ENCODE peak calls at places on chromosomes 2 and 18, in four cellular contexts. S, V, H and K are unnamed samples.

GRCh38 chr18:3703732-3704176 is 253.8 kb downstream of the TGIF1 start:
- DNase-seq in H (peak; percentile 41), S (peak; percentile 79), V (no peak), K (no peak)

GRCh38 chr2:44822174-44822573 is 119.3 kb upstream of the SIX3 start:
- DNase-seq in S (no peak), H (no peak), V (no peak), K (no peak)

GRCh38 chr18:6210349-6211173 is 204.2 kb downstream of the L3MBTL4 start:
- DNase-seq in S (no peak), H (peak; percentile 92), V (no peak), K (no peak)

GRCh38 chr2:238202326-238203103 is 980 bp downstream of the ILKAP start:
- DNase-seq in H (no peak), S (no peak), V (no peak), K (no peak)

GRCh38 chr2:207434288-207434687 is 95.5 kb upstream of the CREB1 start:
- DNase-seq in S (no peak), H (no peak), V (no peak), K (no peak)

GRCh38 chr18:7607535-7608173 is 40.5 kb downstream of the PTPRM start:
- DNase-seq in V (no peak), H (no peak), S (no peak), K (no peak)

GRCh38 chr2:54767921-54768320 is 44.5 kb downstream of the EML6 start:
- DNase-seq in H (no peak), V (no peak), S (no peak), K (no peak)

GRCh38 chr2:240611601-240612210 is 13.6 kb upstream of the GPR35 start:
- DNase-seq in S (no peak), H (no peak), V (no peak), K (no peak)

GRCh38 chr2:134170269-134170668 is 83.6 kb upstream of the MGAT5 start:
- DNase-seq in H (no peak), V (no peak), S (no peak), K (no peak)

GRCh38 chr18:9025104-9025838 is 77.2 kb upstream of the NDUFV2 start:
- DNase-seq in S (no peak), H (peak; percentile 28), V (no peak), K (no peak)

GRCh38 chr2:219521066-219521880 is 7.0 kb downstream of the ASIC4 start:
- DNase-seq in S (peak; percentile 77), H (peak; percentile 33), V (no peak), K (peak; percentile 86)

GRCh38 chr18:35588995-35589394 is 7.5 kb downstream of the GALNT1 start:
- DNase-seq in H (peak; percentile 35), V (no peak), S (no peak), K (peak; percentile 59)

GRCh38 chr2:189952536-189953109 is 109.9 kb downstream of the MSTN start:
- DNase-seq in H (no peak), S (no peak), V (peak; percentile 65), K (no peak)

GRCh38 chr2:174664084-174664759 is 66.6 kb upstream of the WIPF1 start:
- DNase-seq in V (no peak), S (no peak), H (no peak), K (no peak)

GRCh38 chr2:241743620-241744019 is 9.2 kb downstream of the D2HGDH start:
- DNase-seq in S (no peak), H (no peak), V (no peak), K (no peak)

GRCh38 chr2:184154438-184154837 is 443.9 kb upstream of the ZNF804A start:
- DNase-seq in V (no peak), S (no peak), H (no peak), K (no peak)

GRCh38 chr2:16617282-16618266 is 48.1 kb downstream of the CYRIA start:
- DNase-seq in H (no peak), S (peak; percentile 45), V (no peak), K (no peak)

GRCh38 chr2:6683481-6683880 is 182.2 kb downstream of the CMPK2 start:
- DNase-seq in H (no peak), S (no peak), V (no peak), K (no peak)

GRCh38 chr18:36760598-36760997 is 68.2 kb downstream of the TPGS2 start:
- DNase-seq in S (no peak), V (no peak), H (no peak), K (no peak)

GRCh38 chr2:10810175-10811161 is 2.1 kb downstream of the PDIA6 start:
- DNase-seq in V (peak; percentile 36), H (no peak), S (no peak), K (no peak)

GRCh38 chr2:54629914-54630609 is 93.4 kb upstream of the EML6 start:
- DNase-seq in V (peak; percentile 40), H (peak; percentile 81), S (no peak), K (no peak)

GRCh38 chr18:13216732-13217465 is 1.7 kb upstream of the LDLRAD4 start:
- DNase-seq in H (no peak), V (no peak), S (peak; percentile 25), K (no peak)

GRCh38 chr18:28494151-28494550 is 317.2 kb upstream of the CDH2 start:
- DNase-seq in V (no peak), H (no peak), S (no peak), K (no peak)

GRCh38 chr2:112577756-112578155 is 6.7 kb upstream of the CHCHD5 start:
- DNase-seq in V (no peak), H (no peak), S (no peak), K (no peak)

GRCh38 chr2:41495050-41495449 is 552.8 kb upstream of the PKDCC start:
- DNase-seq in H (no peak), V (no peak), S (no peak), K (no peak)

GRCh38 chr2:239607795-239608171 is 207.0 kb upstream of the HDAC4 start:
- DNase-seq in H (no peak), S (no peak), V (no peak), K (no peak)

GRCh38 chr2:239606955-239607794 is 206.4 kb upstream of the HDAC4 start:
- DNase-seq in V (no peak), S (no peak), H (no peak), K (no peak)

GRCh38 chr2:239609162-239609561 is 208.3 kb upstream of the HDAC4 start:
- DNase-seq in H (no peak), S (no peak), V (no peak), K (no peak)

GRCh38 chr2:239609583-239610310 is 208.9 kb upstream of the HDAC4 start:
- DNase-seq in S (no peak), H (no peak), V (no peak), K (no peak)

DNA sequence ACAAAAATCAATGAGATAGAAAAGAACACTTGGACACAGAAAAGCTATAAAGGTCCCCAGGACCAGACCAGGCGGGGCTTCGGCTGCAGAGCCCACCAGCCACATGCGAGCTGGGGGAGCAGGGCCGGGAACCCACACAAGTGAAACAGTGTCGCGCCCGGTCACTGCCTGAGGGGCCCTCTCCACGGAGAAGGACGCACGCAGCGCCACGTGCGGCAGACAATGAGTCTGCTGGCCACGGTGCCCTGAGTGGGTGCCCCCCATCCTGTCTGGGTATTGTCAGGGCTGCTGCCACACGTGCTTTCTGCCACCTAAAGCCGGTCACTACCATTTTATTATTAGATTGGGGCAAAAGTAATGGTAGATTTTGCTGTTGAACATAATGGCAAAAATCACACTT is 207.9 kb upstream of the HDAC4 start:
- DNase-seq in S (no peak), V (no peak), H (no peak), K (no peak)
- TF ChIP-seq RAD21 in S (no peak), V (no peak), H (no peak), K (no peak)

DNA sequence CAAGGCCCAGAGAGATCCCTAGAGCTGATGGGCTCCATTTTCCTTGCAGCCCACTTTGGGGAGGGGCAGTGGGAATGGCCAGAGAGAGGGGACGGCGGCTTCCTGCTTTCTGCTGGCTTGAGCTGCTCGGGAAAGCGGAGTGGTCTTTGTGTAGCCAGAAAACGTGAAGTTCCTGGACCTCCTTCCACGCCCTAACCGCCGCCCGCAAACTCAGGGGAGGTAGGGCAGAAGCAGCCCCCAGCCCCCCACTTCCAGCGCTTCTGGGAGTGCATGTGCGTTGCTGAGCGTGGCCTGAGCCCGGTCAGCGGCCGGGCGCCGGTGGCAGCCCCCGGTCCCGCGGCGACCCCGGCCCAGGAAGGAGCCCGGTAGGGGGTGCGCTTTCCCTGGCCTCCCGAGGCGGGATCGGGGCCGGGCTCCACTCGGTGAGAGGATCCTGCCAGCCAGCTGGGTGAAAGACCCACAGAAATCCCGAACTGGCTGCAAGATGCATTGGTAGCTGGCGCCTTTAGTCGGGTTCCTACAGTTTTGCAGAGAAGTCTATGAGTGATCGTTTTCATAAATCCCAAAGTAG is 25.3 kb upstream of the BOD1L2 start:
- DNase-seq in S (no peak), H (no peak), V (no peak), K (no peak)
- TF ChIP-seq USF2 in S (no peak), H (no peak), V (no peak), K (no peak)

DNA sequence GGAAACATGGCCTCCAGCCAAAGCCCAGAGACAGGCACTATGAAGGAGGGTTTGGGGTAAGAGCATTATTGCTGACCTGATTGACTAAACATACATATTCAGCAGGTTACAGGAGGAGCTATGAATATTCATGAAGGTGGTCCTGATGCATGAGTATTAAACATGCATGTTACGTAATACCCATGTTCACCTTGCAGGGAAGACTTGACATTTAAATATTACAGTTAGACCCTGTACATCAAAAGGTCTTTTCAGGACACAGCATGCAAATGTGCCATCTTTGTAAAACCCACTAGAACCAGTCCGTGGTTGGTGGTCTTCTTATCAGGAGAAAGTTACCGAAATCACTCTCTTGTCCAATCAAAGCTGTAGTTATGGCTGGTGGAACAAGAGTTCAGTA is 59.9 kb downstream of the XRCC5 start:
- DNase-seq in V (no peak), S (no peak), H (no peak), K (no peak)
- TF ChIP-seq SRF in V (no peak), S (no peak), H (no peak), K (no peak)

GRCh38 chr2:234286118-234286598 is 210.7 kb downstream of the ARL4C start:
- DNase-seq in V (no peak), H (no peak), S (no peak), K (no peak)
- TF ChIP-seq RAD21 in V (no peak), H (no peak), S (no peak), K (no peak)

GRCh38 chr2:29207352-29207751 is 92.1 kb downstream of the CLIP4 start:
- DNase-seq in H (no peak), S (no peak), V (no peak), K (no peak)
- TF ChIP-seq USF2 in H (no peak), S (no peak), V (no peak), K (no peak)

GRCh38 chr2:7736646-7737305 is 819.6 kb downstream of the RNF144A start:
- DNase-seq in S (no peak), H (no peak), V (no peak), K (no peak)
- TF ChIP-seq SRF in S (no peak), H (no peak), V (no peak), K (no peak)

DNA sequence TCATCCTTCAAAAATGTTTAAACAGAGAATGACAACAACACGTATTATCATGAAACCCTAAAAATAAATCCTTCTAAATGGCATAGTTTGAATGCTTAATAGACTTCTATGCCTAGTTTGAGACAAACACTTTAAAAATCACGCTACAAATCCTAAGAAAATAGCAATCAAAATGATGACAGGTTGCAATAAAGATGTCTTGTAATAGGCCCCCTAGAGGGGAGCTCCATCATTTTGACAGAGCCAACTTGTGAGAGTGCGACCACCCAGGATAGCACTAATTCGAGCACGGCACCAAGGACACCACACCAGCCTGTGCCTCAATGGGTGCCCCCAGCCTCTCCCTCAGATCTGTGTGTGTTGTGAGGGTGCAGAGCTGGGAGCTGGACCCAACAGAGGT is 241.3 kb upstream of the PXDN start:
- DNase-seq in V (no peak), H (no peak), S (no peak), K (no peak)
- TF ChIP-seq RAD21 in V (no peak), H (no peak), S (no peak), K (no peak)